ENCODE peak calls at places on chromosomes 4 and X, in six cellular contexts. T, K, M, L, E and I are unnamed samples.

GRCh38 chrX:38233891-38234807 is 13.5 kb upstream of the SRPX start:
- DNase-seq in E (no peak), T (no peak), M (peak), L (peak), K (no peak), I (no peak)

GRCh38 chrX:23118890-23119527 is 119.2 kb downstream of the DDX53 start:
- DNase-seq in T (no peak), K (no peak), L (peak), E (no peak), M (no peak), I (no peak)

GRCh38 chr4:94757192-94758140 is at the start of gene BMPR1B:
- DNase-seq in K (peak), M (peak), L (peak), T (peak), E (peak), I (peak)

GRCh38 chrX:19392078-19392477 is 48.4 kb downstream of the PDHA1 start:
- DNase-seq in E (no peak), M (no peak), L (no peak), T (no peak), K (no peak), I (no peak)

GRCh38 chrX:119427024-119427794 is 28.1 kb downstream of the SLC25A43 start:
- DNase-seq in K (no peak), L (no peak), E (no peak), M (no peak), T (no peak), I (no peak)

GRCh38 chr4:145446184-145446583 is 35.5 kb upstream of the SMAD1 start:
- DNase-seq in E (no peak), K (no peak), L (no peak), M (no peak), T (no peak), I (no peak)

GRCh38 chr4:145565328-145565727 is 53.9 kb upstream of the MMAA start:
- DNase-seq in M (no peak), K (no peak), E (no peak), T (no peak), L (no peak), I (no peak)

GRCh38 chr4:169009281-169010124 is 552 bp downstream of the CBR4 start:
- DNase-seq in E (peak), L (peak), M (peak), K (peak), T (peak), I (peak)

GRCh38 chr4:176358083-176358469 is 38.3 kb downstream of the SPCS3 start:
- DNase-seq in K (no peak), L (no peak), E (no peak), T (no peak), M (no peak), I (no peak)

GRCh38 chr4:54090804-54091623 is 8.9 kb upstream of the GSX2 start:
- DNase-seq in L (peak), T (peak), E (no peak), M (peak), K (no peak), I (no peak)

GRCh38 chrX:139969286-139969685 is 4.0 kb upstream of the CXorf66 start:
- DNase-seq in M (no peak), K (no peak), E (no peak), L (no peak), T (no peak), I (no peak)

GRCh38 chr4:42786350-42787070 is 106.0 kb upstream of the GRXCR1 start:
- DNase-seq in M (no peak), E (no peak), T (no peak), L (no peak), K (peak), I (no peak)

GRCh38 chrX:102684772-102685520 is 27.3 kb upstream of the GPRASP2 start:
- DNase-seq in K (no peak), E (no peak), M (no peak), T (no peak), L (no peak), I (no peak)

GRCh38 chr4:163554870-163555465 is 60.5 kb downstream of the TMA16 start:
- DNase-seq in M (no peak), K (no peak), L (peak), E (peak), T (no peak), I (peak)

GRCh38 chrX:118941147-118941546 is 33.3 kb upstream of the LONRF3 start:
- DNase-seq in E (no peak), T (no peak), K (no peak), M (no peak), L (no peak), I (no peak)

GRCh38 chr4:55216871-55217635 is 91.7 kb upstream of the KDR start:
- DNase-seq in M (no peak), K (peak), E (no peak), T (no peak), L (peak), I (peak)

GRCh38 chr4:99462875-99463464 is 27.8 kb upstream of the ADH7 start:
- DNase-seq in E (peak), K (peak), L (peak), M (peak), T (peak), I (peak)

GRCh38 chr4:38308728-38309315 is 348.6 kb downstream of the PTTG2 start:
- DNase-seq in T (no peak), M (no peak), E (peak), L (peak), K (no peak), I (peak)

GRCh38 chr4:78417603-78418002 is 134.0 kb upstream of the ANXA3 start:
- DNase-seq in L (peak), M (no peak), T (no peak), K (no peak), E (no peak), I (peak)

GRCh38 chr4:37675587-37676290 is 10.4 kb downstream of the RELL1 start:
- DNase-seq in E (no peak), M (no peak), L (peak), T (no peak), K (no peak), I (no peak)

GRCh38 chrX:110204986-110205385 is 112.9 kb downstream of the AMMECR1 start:
- DNase-seq in E (no peak), L (no peak), K (no peak), M (peak), T (no peak), I (no peak)

GRCh38 chrX:19678941-19679340 is 163.6 kb upstream of the MAP3K15 start:
- DNase-seq in T (no peak), K (no peak), L (peak), E (no peak), M (no peak), I (no peak)

GRCh38 chrX:41320393-41320792 is 13.6 kb upstream of the DDX3X start:
- DNase-seq in K (no peak), T (no peak), L (no peak), M (no peak), E (no peak), I (no peak)

GRCh38 chr4:20248155-20248558 is 3.5 kb upstream of the SLIT2 start:
- DNase-seq in E (peak), K (peak), T (no peak), M (peak), L (peak), I (no peak)

GRCh38 chr4:183876268-183876934 is 28.7 kb upstream of the STOX2 start:
- DNase-seq in K (peak), E (peak), M (no peak), T (no peak), L (peak), I (peak)